ENCODE peak calls at places on chromosomes 11 and 22, in ten cellular contexts. F, X, L, B, N, Q, R, Z, P and K are unnamed samples.

GRCh38 chr22:50150161-50151129 is 20.1 kb upstream of the PANX2 start:
- DNase-seq in Q (no peak), F (no peak), P (no peak), N (no peak), Z (no peak), L (no peak), B (peak), R (no peak), X (peak), K (no peak)

GRCh38 chr11:77055913-77056312 is 10.9 kb upstream of the CAPN5 start:
- DNase-seq in N (no peak), L (no peak), P (no peak), B (no peak), X (no peak), Q (no peak), R (no peak), Z (no peak), F (no peak), K (no peak)

GRCh38 chr11:126160345-126161145 is 50.9 kb downstream of the RPUSD4 start:
- DNase-seq in R (no peak), B (no peak), P (no peak), X (no peak), L (no peak), N (no peak), F (no peak), Z (no peak), Q (no peak), K (no peak)

GRCh38 chr11:125886997-125887372 is 483 bp upstream of the HYLS1 start:
- DNase-seq in F (no peak), Z (no peak), X (peak), Q (peak), L (no peak), N (no peak), R (peak), P (peak), B (no peak), K (peak)

GRCh38 chr11:128508785-128509518 is 78.4 kb downstream of the ETS1 start:
- DNase-seq in L (no peak), X (peak), B (no peak), N (peak), P (no peak), Z (no peak), F (no peak), Q (no peak), R (no peak), K (no peak)

GRCh38 chr11:83280256-83280655 is 5.9 kb downstream of the CCDC90B start:
- DNase-seq in L (no peak), B (no peak), N (no peak), Q (no peak), Z (no peak), P (no peak), F (no peak), X (no peak), R (no peak), K (no peak)

GRCh38 chr11:116357769-116358544 is 414.8 kb downstream of the BUD13 start:
- DNase-seq in X (no peak), Q (no peak), P (peak), B (no peak), F (no peak), R (no peak), Z (no peak), L (no peak), N (no peak), K (no peak)

GRCh38 chr22:30325065-30325720 is 1.5 kb downstream of the TBC1D10A start:
- DNase-seq in X (peak), R (peak), B (no peak), P (no peak), Z (no peak), L (no peak), N (no peak), F (no peak), Q (no peak), K (no peak)

GRCh38 chr11:17927643-17928343 is 85.1 kb downstream of the SERGEF start:
- DNase-seq in F (no peak), Q (no peak), R (no peak), P (no peak), X (no peak), Z (no peak), N (no peak), B (no peak), L (no peak), K (no peak)

GRCh38 chr11:7186190-7186589 is 65.5 kb upstream of the SYT9 start:
- DNase-seq in F (no peak), Z (no peak), B (no peak), N (no peak), P (no peak), X (no peak), L (no peak), R (no peak), Q (no peak), K (no peak)

GRCh38 chr11:46505741-46506485 is 87.9 kb downstream of the AMBRA1 start:
- DNase-seq in P (no peak), N (no peak), R (no peak), Z (no peak), L (no peak), B (no peak), X (no peak), F (no peak), Q (no peak), K (no peak)